ENCODE peak calls at places on chromosomes 7 and 10, in six cellular contexts. N is sigmoid colon; F is Daoy; J is stimulated activated CD8-positive, alpha-beta memory T cell treated with anti-CD3 and anti-CD28 coated beads, Interleukin-4, amount 100 ng/mL, for 4 hours; Q is NCI-H446 treated with DMSO at 0.1 percent for 48 hours; U is fibroblast of pulmonary artery. R is an unnamed sample.

GRCh38 chr10:48655426-48656240 is 29.0 kb upstream of the WDFY4 start:
- DNase-seq in N (peak), U (peak), F (peak), Q (no peak), J (no peak), R (no peak)

GRCh38 chr10:103916254-103916653 is 1.7 kb downstream of the STN1 start:
- DNase-seq in N (no peak), U (peak), J (no peak), F (no peak), Q (no peak), R (no peak)

GRCh38 chr10:95273393-95274312 is 17.1 kb downstream of the PDLIM1 start:
- DNase-seq in F (peak), U (peak), N (peak), J (no peak), Q (no peak), R (no peak)

GRCh38 chr7:12670071-12670729 is 17.2 kb upstream of the ARL4A start:
- DNase-seq in U (peak), Q (no peak), J (no peak), F (no peak), N (peak), R (no peak)

GRCh38 chr7:134787720-134788119 is 8.3 kb downstream of the CALD1 start:
- DNase-seq in J (no peak), F (no peak), Q (no peak), U (no peak), N (no peak), R (no peak)

GRCh38 chr7:50495746-50496145 is 45.6 kb upstream of the FIGNL1 start:
- DNase-seq in Q (no peak), U (no peak), J (no peak), F (no peak), N (no peak), R (no peak)

GRCh38 chr7:128361463-128362441 is at the start of gene PRRT4:
- DNase-seq in F (peak), J (no peak), N (peak), Q (no peak), U (no peak), R (peak)

GRCh38 chr10:24908793-24909423 is 43.5 kb downstream of the PRTFDC1 start:
- DNase-seq in U (peak), F (peak), Q (no peak), J (no peak), N (no peak), R (no peak)

GRCh38 chr10:12960431-12960898 is 41.0 kb downstream of the CCDC3 start:
- DNase-seq in U (peak), N (no peak), J (no peak), F (no peak), Q (no peak), R (no peak)

GRCh38 chr10:91389636-91390512 is 20.3 kb upstream of the HECTD2 start:
- DNase-seq in Q (peak), U (peak), F (peak), N (no peak), J (no peak), R (no peak)

GRCh38 chr10:76333331-76333730 is 901.9 kb downstream of the LRMDA start:
- DNase-seq in N (no peak), Q (peak), J (no peak), U (no peak), F (no peak), R (no peak)

GRCh38 chr7:131640686-131641085 is 84.3 kb upstream of the PODXL start:
- DNase-seq in U (peak), N (no peak), F (no peak), J (no peak), Q (no peak), R (no peak)

GRCh38 chr10:26640391-26640790 is 57.1 kb upstream of the PDSS1 start:
- DNase-seq in U (no peak), N (no peak), Q (no peak), F (no peak), J (no peak), R (no peak)

GRCh38 chr10:124996127-124996853 is 54.4 kb downstream of the ZRANB1 start:
- DNase-seq in F (no peak), U (no peak), N (peak), Q (no peak), J (no peak), R (peak)

GRCh38 chr10:22420787-22421517 is 75.7 kb downstream of the SPAG6 start:
- DNase-seq in U (peak), N (no peak), J (no peak), F (no peak), Q (peak), R (no peak)

GRCh38 chr7:99090811-99091582 is 52.9 kb downstream of the SMURF1 start:
- DNase-seq in U (no peak), F (no peak), N (no peak), Q (no peak), J (no peak), R (no peak)

GRCh38 chr7:6306471-6306870 is 34.0 kb upstream of the CYTH3 start:
- DNase-seq in F (peak), J (no peak), Q (no peak), N (no peak), U (peak), R (no peak)

GRCh38 chr10:50605280-50606270 is 18.2 kb downstream of the SGMS1 start:
- DNase-seq in F (peak), Q (peak), U (peak), N (peak), J (no peak), R (no peak)

GRCh38 chr10:132118366-132118765 is 52.6 kb downstream of the JAKMIP3 start:
- DNase-seq in U (no peak), J (no peak), N (no peak), Q (no peak), F (no peak), R (no peak)

R was measured in ecto neural progenitor cell.